ENCODE peak calls at places on chromosome 5, in six cellular contexts. One of them, this sample, is unnamed.

GRCh38 chr5:168947212-168947868 is 353.6 kb downstream of the SLIT3 start:
- DNase-seq in PC-3: peak
- DNase-seq in fibroblast of lung: peak
- DNase-seq in PC-9: peak
- DNase-seq in K562: peak
- DNase-seq in H1: peak
- DNase-seq in this sample: no peak

GRCh38 chr5:139287890-139288635 is 5.5 kb upstream of the MATR3 start:
- DNase-seq in PC-3: peak
- DNase-seq in fibroblast of lung: peak
- DNase-seq in PC-9: no peak
- DNase-seq in K562: no peak
- DNase-seq in H1: no peak
- DNase-seq in this sample: no peak

GRCh38 chr5:143543358-143544255 is 140.1 kb upstream of the NR3C1 start:
- DNase-seq in PC-3: peak
- DNase-seq in fibroblast of lung: peak
- DNase-seq in PC-9: no peak
- DNase-seq in K562: no peak
- DNase-seq in H1: no peak
- DNase-seq in this sample: no peak

GRCh38 chr5:1315709-1316587 is 21.1 kb upstream of the TERT start:
- DNase-seq in PC-3: peak
- DNase-seq in fibroblast of lung: peak
- DNase-seq in PC-9: peak
- DNase-seq in K562: peak
- DNase-seq in H1: no peak
- DNase-seq in this sample: peak

GRCh38 chr5:82165740-82166530 is 112.2 kb downstream of the RPS23 start:
- DNase-seq in PC-3: peak
- DNase-seq in fibroblast of lung: peak
- DNase-seq in PC-9: peak
- DNase-seq in K562: peak
- DNase-seq in H1: no peak
- DNase-seq in this sample: peak

GRCh38 chr5:40465416-40465815 is 214.3 kb upstream of the PTGER4 start:
- DNase-seq in PC-3: no peak
- DNase-seq in fibroblast of lung: no peak
- DNase-seq in PC-9: no peak
- DNase-seq in K562: no peak
- DNase-seq in H1: no peak
- DNase-seq in this sample: no peak

GRCh38 chr5:83104031-83104430 is 26.7 kb downstream of the XRCC4 start:
- DNase-seq in PC-3: no peak
- DNase-seq in fibroblast of lung: no peak
- DNase-seq in PC-9: no peak
- DNase-seq in K562: no peak
- DNase-seq in H1: no peak
- DNase-seq in this sample: no peak

GRCh38 chr5:123951204-123951977 is 439.4 kb downstream of the CSNK1G3 start:
- DNase-seq in PC-3: peak
- DNase-seq in fibroblast of lung: peak
- DNase-seq in PC-9: no peak
- DNase-seq in K562: no peak
- DNase-seq in H1: no peak
- DNase-seq in this sample: peak

GRCh38 chr5:139844472-139845145 is 49.0 kb downstream of the PSD2 start:
- DNase-seq in PC-3: peak
- DNase-seq in fibroblast of lung: peak
- DNase-seq in PC-9: peak
- DNase-seq in K562: peak
- DNase-seq in H1: peak
- DNase-seq in this sample: no peak

GRCh38 chr5:62931551-62931950 is 352.9 kb downstream of the LRRC70 start:
- DNase-seq in PC-3: no peak
- DNase-seq in fibroblast of lung: no peak
- DNase-seq in PC-9: no peak
- DNase-seq in K562: no peak
- DNase-seq in H1: no peak
- DNase-seq in this sample: no peak

GRCh38 chr5:93349613-93350012 is 231.4 kb downstream of the NR2F1-AS1 start:
- DNase-seq in PC-3: peak
- DNase-seq in fibroblast of lung: peak
- DNase-seq in PC-9: no peak
- DNase-seq in K562: no peak
- DNase-seq in H1: no peak
- DNase-seq in this sample: peak

GRCh38 chr5:38796739-38797108 is 49.1 kb upstream of the OSMR start:
- DNase-seq in PC-3: no peak
- DNase-seq in fibroblast of lung: no peak
- DNase-seq in PC-9: no peak
- DNase-seq in K562: no peak
- DNase-seq in H1: no peak
- DNase-seq in this sample: no peak

GRCh38 chr5:42992035-42992570 is 48.0 kb downstream of the ANXA2R start:
- DNase-seq in PC-3: no peak
- DNase-seq in fibroblast of lung: peak
- DNase-seq in PC-9: peak
- DNase-seq in K562: peak
- DNase-seq in H1: peak
- DNase-seq in this sample: no peak

GRCh38 chr5:119943148-119943547 is 313.8 kb downstream of the FAM170A start:
- DNase-seq in PC-3: peak
- DNase-seq in fibroblast of lung: peak
- DNase-seq in PC-9: no peak
- DNase-seq in K562: no peak
- DNase-seq in H1: no peak
- DNase-seq in this sample: no peak

GRCh38 chr5:141787376-141787775 is 90.8 kb downstream of the PCDH1 start:
- DNase-seq in PC-3: no peak
- DNase-seq in fibroblast of lung: peak
- DNase-seq in PC-9: no peak
- DNase-seq in K562: no peak
- DNase-seq in H1: no peak
- DNase-seq in this sample: no peak

DNA sequence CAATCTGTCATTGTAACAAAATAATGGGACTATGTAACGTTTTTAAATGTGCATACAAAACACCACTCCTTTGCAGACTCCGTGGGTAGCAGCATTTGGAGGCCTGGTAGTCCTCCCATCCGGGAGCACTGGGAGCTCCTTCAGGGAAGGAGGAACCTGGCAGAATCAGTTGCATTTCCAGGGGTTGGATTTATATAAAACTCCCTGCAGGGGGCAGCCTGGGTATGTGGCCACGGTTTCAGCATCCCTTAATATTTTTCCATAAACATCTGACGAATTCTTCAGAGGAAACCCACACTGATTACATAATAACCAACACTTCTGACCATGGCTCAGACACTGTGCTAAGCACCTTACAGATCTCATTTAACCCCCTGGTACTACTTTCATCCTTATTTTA is 6.1 kb upstream of the AFAP1L1 start:
- DNase-seq in PC-3: peak
- DNase-seq in fibroblast of lung: peak
- DNase-seq in PC-9: no peak
- DNase-seq in K562: peak
- DNase-seq in H1: no peak
- DNase-seq in this sample: no peak
- TF ChIP-seq CTCF in PC-3: peak
- TF ChIP-seq CTCF in fibroblast of lung: peak
- TF ChIP-seq CTCF in PC-9: peak
- TF ChIP-seq CTCF in K562: peak
- TF ChIP-seq CTCF in H1: no peak
- TF ChIP-seq CTCF in this sample: peak

GRCh38 chr5:174608631-174609097 is 115.7 kb upstream of the MSX2 start:
- DNase-seq in PC-3: no peak
- DNase-seq in fibroblast of lung: no peak
- DNase-seq in PC-9: no peak
- DNase-seq in K562: no peak
- DNase-seq in H1: no peak
- DNase-seq in this sample: peak
- H2AFZ ChIP-seq in PC-3: no peak
- H2AFZ ChIP-seq in fibroblast of lung: no peak
- H2AFZ ChIP-seq in PC-9: no peak
- H2AFZ ChIP-seq in K562: no peak
- H2AFZ ChIP-seq in H1: no peak
- H2AFZ ChIP-seq in this sample: peak

GRCh38 chr5:114363837-114364236 is 2.0 kb downstream of the KCNN2 start:
- DNase-seq in PC-3: no peak
- DNase-seq in fibroblast of lung: no peak
- DNase-seq in PC-9: no peak
- DNase-seq in K562: no peak
- DNase-seq in H1: no peak
- DNase-seq in this sample: no peak

GRCh38 chr5:114361724-114362196 is at the start of gene KCNN2:
- DNase-seq in PC-3: peak
- DNase-seq in fibroblast of lung: peak
- DNase-seq in PC-9: no peak
- DNase-seq in K562: no peak
- DNase-seq in H1: no peak
- DNase-seq in this sample: no peak

GRCh38 chr5:114362977-114363721 is 1.3 kb downstream of the KCNN2 start:
- DNase-seq in PC-3: no peak
- DNase-seq in fibroblast of lung: peak
- DNase-seq in PC-9: no peak
- DNase-seq in K562: no peak
- DNase-seq in H1: peak
- DNase-seq in this sample: no peak

GRCh38 chr5:114360816-114361723 is 800 bp upstream of the KCNN2 start:
- DNase-seq in PC-3: no peak
- DNase-seq in fibroblast of lung: peak
- DNase-seq in PC-9: no peak
- DNase-seq in K562: no peak
- DNase-seq in H1: peak
- DNase-seq in this sample: no peak

GRCh38 chr5:114362197-114362976 is 517 bp downstream of the KCNN2 start:
- DNase-seq in PC-3: no peak
- DNase-seq in fibroblast of lung: peak
- DNase-seq in PC-9: no peak
- DNase-seq in K562: no peak
- DNase-seq in H1: peak
- DNase-seq in this sample: no peak
- TF ChIP-seq EZH2 in PC-3: no peak
- TF ChIP-seq EZH2 in fibroblast of lung: peak
- TF ChIP-seq EZH2 in PC-9: no peak
- TF ChIP-seq EZH2 in K562: no peak
- TF ChIP-seq EZH2 in H1: no peak
- TF ChIP-seq EZH2 in this sample: no peak

DNA sequence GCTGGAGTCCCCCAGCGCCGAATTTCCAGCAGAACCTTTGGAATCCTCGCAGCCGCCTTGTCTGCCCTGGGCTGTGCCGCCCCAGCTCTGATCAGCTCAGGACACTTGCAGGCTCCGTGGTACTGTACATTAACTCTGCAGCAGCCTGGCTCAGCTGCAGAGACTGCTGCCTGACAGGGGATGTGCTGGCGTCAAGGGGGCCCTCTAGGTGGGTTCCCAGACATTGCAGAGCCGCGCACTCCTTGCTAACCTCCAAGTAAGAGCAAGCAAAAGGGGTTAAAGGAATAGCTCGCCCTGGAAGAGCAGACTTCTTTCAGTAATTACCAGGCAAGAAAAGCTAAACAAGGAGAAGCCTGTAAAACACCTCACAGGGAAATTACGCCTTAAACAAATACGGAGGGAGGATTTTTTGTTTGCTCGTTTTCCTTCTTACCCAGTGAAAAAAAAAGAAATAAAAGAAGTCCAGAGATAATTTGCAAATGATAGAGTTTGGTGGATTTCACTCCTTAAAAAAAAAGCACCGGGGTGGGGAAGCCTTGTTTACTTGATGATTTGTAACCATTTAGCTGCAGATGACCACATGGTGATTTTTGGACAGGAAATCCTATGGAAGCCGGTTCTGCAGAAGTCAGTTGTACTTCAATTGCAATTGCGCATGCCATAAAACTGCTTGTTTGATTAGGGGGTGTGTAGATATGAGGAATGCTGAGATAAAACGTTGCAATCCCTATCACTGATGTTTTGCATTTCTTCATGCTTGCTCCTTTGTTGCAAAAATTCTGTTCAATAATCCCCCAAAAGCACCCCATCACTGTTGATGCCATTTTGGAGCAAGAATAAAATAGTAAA is 305.8 kb downstream of the PDE4D start:
- DNase-seq in PC-3: peak
- DNase-seq in fibroblast of lung: peak
- DNase-seq in PC-9: no peak
- DNase-seq in K562: no peak
- DNase-seq in H1: peak
- DNase-seq in this sample: no peak
- TF ChIP-seq CTCF in PC-3: no peak
- TF ChIP-seq CTCF in fibroblast of lung: peak
- TF ChIP-seq CTCF in PC-9: no peak
- TF ChIP-seq CTCF in K562: no peak
- TF ChIP-seq CTCF in H1: peak
- TF ChIP-seq CTCF in this sample: no peak

GRCh38 chr5:56003179-56003578 is 8.4 kb upstream of the IL6ST start:
- DNase-seq in PC-3: peak
- DNase-seq in fibroblast of lung: peak
- DNase-seq in PC-9: peak
- DNase-seq in K562: peak
- DNase-seq in H1: no peak
- DNase-seq in this sample: no peak
- H2AFZ ChIP-seq in PC-3: no peak
- H2AFZ ChIP-seq in fibroblast of lung: no peak
- H2AFZ ChIP-seq in PC-9: peak
- H2AFZ ChIP-seq in K562: peak
- H2AFZ ChIP-seq in H1: no peak
- H2AFZ ChIP-seq in this sample: no peak

GRCh38 chr5:136329791-136330190 is 35.6 kb downstream of the TRPC7 start:
- DNase-seq in PC-3: no peak
- DNase-seq in fibroblast of lung: no peak
- DNase-seq in PC-9: no peak
- DNase-seq in K562: no peak
- DNase-seq in H1: no peak
- DNase-seq in this sample: no peak

GRCh38 chr5:136332213-136332612 is 33.1 kb downstream of the TRPC7 start:
- DNase-seq in PC-3: no peak
- DNase-seq in fibroblast of lung: no peak
- DNase-seq in PC-9: no peak
- DNase-seq in K562: no peak
- DNase-seq in H1: no peak
- DNase-seq in this sample: no peak

GRCh38 chr5:136328097-136328496 is 37.2 kb downstream of the TRPC7 start:
- DNase-seq in PC-3: no peak
- DNase-seq in fibroblast of lung: no peak
- DNase-seq in PC-9: no peak
- DNase-seq in K562: no peak
- DNase-seq in H1: no peak
- DNase-seq in this sample: no peak

GRCh38 chr5:136330353-136330913 is 34.9 kb downstream of the TRPC7 start:
- DNase-seq in PC-3: no peak
- DNase-seq in fibroblast of lung: no peak
- DNase-seq in PC-9: no peak
- DNase-seq in K562: no peak
- DNase-seq in H1: no peak
- DNase-seq in this sample: no peak
- TF ChIP-seq EZH2 in PC-3: no peak
- TF ChIP-seq EZH2 in fibroblast of lung: no peak
- TF ChIP-seq EZH2 in PC-9: no peak
- TF ChIP-seq EZH2 in K562: no peak
- TF ChIP-seq EZH2 in H1: no peak
- TF ChIP-seq EZH2 in this sample: no peak